ENCODE peak calls at places on chromosome 6, in five cellular contexts. One of them, this sample, is unnamed.
A peak's percentile ranks its signal among the peaks of the same experiment; 100 is the strongest.

GRCh38 chr6:30682181-30683117 is 4.0 kb downstream of the PPP1R18 start:
- DNase-seq in lower lobe of right lung: peak; percentile 91
- DNase-seq in NCI-H1092 treated with DMSO at 0.1 percent for 48 hours: no peak
- DNase-seq in nucleus accumbens: no peak
- DNase-seq in activated gamma-delta T cell treated with Interleukin-2 at 50 U/mL for 16 hours: peak; percentile 93
- DNase-seq in this sample: peak; percentile 99

GRCh38 chr6:17494919-17495318 is 101.5 kb downstream of the CAP2 start:
- DNase-seq in lower lobe of right lung: no peak
- DNase-seq in activated gamma-delta T cell treated with Interleukin-2 at 50 U/mL for 16 hours: no peak
- DNase-seq in NCI-H1092 treated with DMSO at 0.1 percent for 48 hours: no peak
- DNase-seq in nucleus accumbens: no peak
- DNase-seq in this sample: no peak

GRCh38 chr6:140105857-140106256 is 731.4 kb upstream of the CITED2 start:
- DNase-seq in activated gamma-delta T cell treated with Interleukin-2 at 50 U/mL for 16 hours: no peak
- DNase-seq in lower lobe of right lung: no peak
- DNase-seq in nucleus accumbens: no peak
- DNase-seq in NCI-H1092 treated with DMSO at 0.1 percent for 48 hours: no peak
- DNase-seq in this sample: no peak

GRCh38 chr6:159852877-159853276 is 37.9 kb upstream of the MAS1 start:
- DNase-seq in lower lobe of right lung: no peak
- DNase-seq in NCI-H1092 treated with DMSO at 0.1 percent for 48 hours: peak; percentile 40
- DNase-seq in activated gamma-delta T cell treated with Interleukin-2 at 50 U/mL for 16 hours: no peak
- DNase-seq in nucleus accumbens: no peak
- DNase-seq in this sample: peak; percentile 55

GRCh38 chr6:160000280-160000704 is 31.4 kb downstream of the IGF2R start:
- DNase-seq in nucleus accumbens: no peak
- DNase-seq in activated gamma-delta T cell treated with Interleukin-2 at 50 U/mL for 16 hours: no peak
- DNase-seq in lower lobe of right lung: no peak
- DNase-seq in NCI-H1092 treated with DMSO at 0.1 percent for 48 hours: no peak
- DNase-seq in this sample: no peak

GRCh38 chr6:39982720-39983119 is 48.5 kb upstream of the MOCS1 start:
- DNase-seq in lower lobe of right lung: no peak
- DNase-seq in NCI-H1092 treated with DMSO at 0.1 percent for 48 hours: no peak
- DNase-seq in activated gamma-delta T cell treated with Interleukin-2 at 50 U/mL for 16 hours: no peak
- DNase-seq in nucleus accumbens: no peak
- DNase-seq in this sample: no peak

GRCh38 chr6:38570750-38571149 is 69.0 kb downstream of the BTBD9 start:
- DNase-seq in NCI-H1092 treated with DMSO at 0.1 percent for 48 hours: peak; percentile 8
- DNase-seq in nucleus accumbens: no peak
- DNase-seq in lower lobe of right lung: no peak
- DNase-seq in activated gamma-delta T cell treated with Interleukin-2 at 50 U/mL for 16 hours: no peak
- DNase-seq in this sample: no peak

GRCh38 chr6:112153926-112154621 is 66.7 kb downstream of the FAM229B start:
- DNase-seq in activated gamma-delta T cell treated with Interleukin-2 at 50 U/mL for 16 hours: no peak
- DNase-seq in lower lobe of right lung: no peak
- DNase-seq in nucleus accumbens: no peak
- DNase-seq in NCI-H1092 treated with DMSO at 0.1 percent for 48 hours: no peak
- DNase-seq in this sample: peak; percentile 43

This sample was measured in HL-60.